ENCODE peak calls at places on chromosomes 11 and 22, in nine cellular contexts. D is stimulated activated CD4-positive, alpha-beta T cell treated with anti-CD3 and anti-CD28 coated beads, Interleukin-2, amount 100 ng/mL, for 48 hours; Z is ureter; I is foreskin keratinocyte; M is cardiac muscle cell; G is body of pancreas; X is NCI-H2029; W is activated naive CD8-positive, alpha-beta T cell treated with anti-CD3 and anti-CD28 coated beads, Interleukin-2, amount 50 U/mL, for 16 hours; A is SHP77. E is an unnamed sample.

GRCh38 chr11:95831198-95831883 is 41.0 kb downstream of the CEP57 start:
- DNase-seq in D (no peak), Z (no peak), I (peak), M (peak), G (peak), X (no peak), W (no peak), A (no peak), E (peak)

GRCh38 chr11:41578421-41579047 is 119.1 kb upstream of the LRRC4C start:
- DNase-seq in D (no peak), Z (no peak), I (no peak), M (no peak), G (no peak), X (no peak), W (no peak), A (no peak), E (no peak)

GRCh38 chr11:76712125-76712524 is 41.6 kb upstream of the LRRC32 start:
- DNase-seq in D (no peak), Z (no peak), I (no peak), M (no peak), G (no peak), X (no peak), W (no peak), A (no peak), E (no peak)

GRCh38 chr11:13831707-13832106 is 130.8 kb upstream of the SPON1 start:
- DNase-seq in D (no peak), Z (no peak), I (no peak), M (no peak), G (peak), X (peak), W (no peak), A (peak), E (no peak)

GRCh38 chr11:3723014-3723708 is 52.0 kb upstream of the CHRNA10 start:
- DNase-seq in D (no peak), Z (no peak), I (peak), M (peak), G (peak), X (no peak), W (no peak), A (no peak), E (peak)

GRCh38 chr22:38946771-38947170 is 10.6 kb upstream of the APOBEC3A start:
- DNase-seq in D (no peak), Z (no peak), I (no peak), M (no peak), G (no peak), X (no peak), W (no peak), A (no peak), E (no peak)

GRCh38 chr11:48005133-48005532 is 24.8 kb downstream of the PTPRJ start:
- DNase-seq in D (no peak), Z (no peak), I (no peak), M (peak), G (no peak), X (no peak), W (peak), A (no peak), E (no peak)

GRCh38 chr11:69788956-69789355 is 13.8 kb upstream of the FGF4 start:
- DNase-seq in D (no peak), Z (no peak), I (no peak), M (no peak), G (no peak), X (no peak), W (no peak), A (no peak), E (no peak)

GRCh38 chr11:36407360-36407759 is 102.7 kb downstream of the TRAF6 start:
- DNase-seq in D (no peak), Z (no peak), I (no peak), M (no peak), G (no peak), X (no peak), W (no peak), A (no peak), E (no peak)

GRCh38 chr11:48109046-48109666 is 107.5 kb upstream of the OR4B1 start:
- DNase-seq in D (no peak), Z (peak), I (no peak), M (peak), G (no peak), X (peak), W (no peak), A (peak), E (peak)

GRCh38 chr11:65414776-65415498 is 7.7 kb upstream of the NEAT1 start:
- DNase-seq in D (no peak), Z (no peak), I (no peak), M (peak), G (no peak), X (no peak), W (no peak), A (peak), E (no peak)

GRCh38 chr11:100776212-100776896 is 89.3 kb downstream of the ARHGAP42 start:
- DNase-seq in D (no peak), Z (no peak), I (peak), M (peak), G (peak), X (no peak), W (no peak), A (no peak), E (peak)

E was measured in Daoy.